ENCODE peak calls at places on chromosomes 11 and 22, in eight cellular contexts. Q is amygdala; C is breast epithelium; P is OCI-LY7; T is left ventricle myocardium inferior; X is stimulated activated naive B cell treated with anti-CD40 and anti-IgM and Interleukin-4, amounts not matched to agents 10 μg/mL and 1 μg/mL and 100 μg/mL, for 72 hours; A is caudate nucleus; J is midbrain. F is an unnamed sample.

GRCh38 chr22:17164392-17165024 is 5.4 kb upstream of the HDHD5 start:
- DNase-seq in P (no peak), T (no peak), Q (no peak), A (no peak), J (no peak), X (no peak), C (no peak), F (no peak)

GRCh38 chr11:62707277-62707771 is at the start of the genes BSCL2 and GNG3:
- DNase-seq in T (no peak), J (peak; percentile 75), Q (peak; percentile 63), X (no peak), A (peak; percentile 88), P (no peak), C (no peak), F (peak; percentile 91)

GRCh38 chr11:13098067-13098466 is 89.0 kb downstream of the RASSF10 start:
- DNase-seq in J (peak; percentile 72), Q (peak; percentile 29), T (no peak), A (peak; percentile 67), X (no peak), C (peak; percentile 53), P (no peak), F (peak; percentile 85)

GRCh38 chr22:38843201-38843715 is 570 bp downstream of the NPTXR start:
- DNase-seq in A (no peak), P (no peak), X (no peak), Q (no peak), T (peak; percentile 41), C (no peak), J (peak; percentile 33), F (peak; percentile 58)

GRCh38 chr11:2150206-2150847 is 10.7 kb downstream of the INS start:
- DNase-seq in A (no peak), X (no peak), T (no peak), P (peak; percentile 13), C (no peak), Q (no peak), J (no peak), F (no peak)

GRCh38 chr22:23499845-23500500 is 80.1 kb downstream of the IGLL1 start:
- DNase-seq in P (no peak), C (no peak), Q (no peak), J (no peak), T (no peak), A (no peak), X (no peak), F (no peak)

GRCh38 chr22:24816841-24817240 is 10.8 kb downstream of the SGSM1 start:
- DNase-seq in J (peak; percentile 57), T (no peak), P (no peak), A (no peak), Q (no peak), C (no peak), X (no peak), F (no peak)

GRCh38 chr22:27100789-27101188 is 443.4 kb downstream of the MIAT start:
- DNase-seq in C (no peak), X (no peak), T (no peak), P (no peak), J (no peak), Q (no peak), A (peak; percentile 57), F (no peak)

GRCh38 chr11:106974831-106975230 is 43.4 kb downstream of the GUCY1A2 start:
- DNase-seq in A (no peak), Q (no peak), T (no peak), P (no peak), X (no peak), C (no peak), J (no peak), F (no peak)

GRCh38 chr11:63179446-63180068 is 35.5 kb upstream of the SLC22A24 start:
- DNase-seq in P (no peak), Q (no peak), A (no peak), J (no peak), C (no peak), T (no peak), X (no peak), F (no peak)

GRCh38 chr11:65316311-65316978 is 1.8 kb downstream of the CDC42EP2 start:
- DNase-seq in Q (no peak), X (no peak), P (no peak), A (no peak), C (no peak), T (peak; percentile 64), J (no peak), F (no peak)